ENCODE peak calls at places on chromosomes 11 and 22, in six cellular contexts. S is mesenchymal stem cell, H is IMR-90, I is mesendoderm, D is trophoblast cell, J is H1. C is an unnamed sample. For H3K4me1, the result is how much of the 10 kb centered on the place peaks cover.

GRCh38 chr11:96338910-96339703 is 3.9 kb downstream of the MAML2 start:
- DNase-seq in S (peak), I (peak), J (no peak), H (peak), D (peak), C (no peak)

GRCh38 chr22:28435271-28435825 is 244.3 kb downstream of the TTC28 start:
- DNase-seq in J (no peak), H (no peak), D (peak), I (no peak), S (no peak), C (no peak)

GRCh38 chr11:19753451-19754041 is 40.9 kb downstream of the NAV2 start:
- DNase-seq in S (no peak), I (no peak), D (peak), J (no peak), H (peak), C (no peak)

GRCh38 chr11:129192150-129192549 is at the start of gene ARHGAP32:
- DNase-seq in D (peak), J (no peak), I (peak), S (no peak), H (no peak), C (no peak)

GRCh38 chr11:64095949-64096348 is 60.2 kb downstream of the FLRT1 start:
- DNase-seq in S (no peak), D (no peak), H (no peak), I (no peak), J (no peak), C (no peak)

GRCh38 chr11:99370557-99371200 is 349.9 kb downstream of the CNTN5 start:
- DNase-seq in D (peak), I (peak), S (peak), J (no peak), H (peak), C (peak)

GRCh38 chr11:72924568-72925190 is 110.5 kb downstream of the ATG16L2 start:
- DNase-seq in D (peak), S (peak), I (peak), H (peak), J (no peak), C (no peak)

GRCh38 chr22:49825436-49825835 is 2.2 kb downstream of the BRD1 start:
- DNase-seq in I (no peak), S (peak), D (peak), J (no peak), H (peak), C (no peak)

GRCh38 chr22:37716708-37717107 is 19.9 kb downstream of the TRIOBP start:
- DNase-seq in D (peak), H (peak), J (no peak), I (no peak), S (peak), C (no peak)

GRCh38 chr22:43826142-43827093 is 14.3 kb upstream of the EFCAB6 start:
- DNase-seq in H (peak), S (peak), I (no peak), J (peak), D (no peak), C (no peak)

GRCh38 chr22:26734339-26735018 is 77.1 kb downstream of the MIAT start:
- DNase-seq in J (no peak), I (no peak), S (no peak), H (no peak), D (no peak), C (no peak)

GRCh38 chr11:111765320-111765983 is 737 bp downstream of the PPP2R1B start:
- DNase-seq in S (peak), H (no peak), D (peak), J (no peak), I (no peak), C (no peak)

GRCh38 chr11:111764621-111765020 is 1.6 kb downstream of the PPP2R1B start:
- DNase-seq in J (no peak), S (peak), D (no peak), H (peak), I (no peak), C (no peak)

GRCh38 chr11:111765984-111766833 is at the start of gene PPP2R1B:
- DNase-seq in S (peak), J (peak), I (peak), H (peak), D (peak), C (peak)

GRCh38 chr11:111762981-111763643 is 3.1 kb downstream of the PPP2R1B start:
- DNase-seq in I (no peak), H (peak), S (no peak), J (no peak), D (no peak), C (peak)

GRCh38 chr11:111766834-111767142 is 599 bp upstream of the PPP2R1B start:
- DNase-seq in S (no peak), J (no peak), D (no peak), I (peak), H (no peak), C (no peak)
- H3K4me3 ChIP-seq in S (peak), J (peak), D (peak), I (peak), H (peak), C (peak)

GRCh38 chr11:7533199-7534029 is 19.6 kb downstream of the PPFIBP2 start:
- DNase-seq in D (no peak), S (no peak), I (no peak), H (no peak), J (no peak), C (no peak)
- H3K23ac ChIP-seq in D (no peak), S (no peak), I (no peak), H (no peak), J (no peak), C (no peak)

GRCh38 chr11:35141034-35141433 is 2.1 kb downstream of the CD44 start:
- DNase-seq in H (no peak), J (no peak), S (peak), I (no peak), D (no peak), C (no peak)

GRCh38 chr11:35143509-35144102 is 4.6 kb downstream of the CD44 start:
- DNase-seq in H (no peak), J (no peak), D (no peak), I (no peak), S (peak), C (no peak)

GRCh38 chr11:35141538-35141937 is 2.6 kb downstream of the CD44 start:
- DNase-seq in D (no peak), H (no peak), I (no peak), J (no peak), S (peak), C (no peak)

GRCh38 chr11:35144103-35144741 is 5.3 kb downstream of the CD44 start:
- DNase-seq in I (no peak), S (peak), J (no peak), H (peak), D (peak), C (no peak)

DNA sequence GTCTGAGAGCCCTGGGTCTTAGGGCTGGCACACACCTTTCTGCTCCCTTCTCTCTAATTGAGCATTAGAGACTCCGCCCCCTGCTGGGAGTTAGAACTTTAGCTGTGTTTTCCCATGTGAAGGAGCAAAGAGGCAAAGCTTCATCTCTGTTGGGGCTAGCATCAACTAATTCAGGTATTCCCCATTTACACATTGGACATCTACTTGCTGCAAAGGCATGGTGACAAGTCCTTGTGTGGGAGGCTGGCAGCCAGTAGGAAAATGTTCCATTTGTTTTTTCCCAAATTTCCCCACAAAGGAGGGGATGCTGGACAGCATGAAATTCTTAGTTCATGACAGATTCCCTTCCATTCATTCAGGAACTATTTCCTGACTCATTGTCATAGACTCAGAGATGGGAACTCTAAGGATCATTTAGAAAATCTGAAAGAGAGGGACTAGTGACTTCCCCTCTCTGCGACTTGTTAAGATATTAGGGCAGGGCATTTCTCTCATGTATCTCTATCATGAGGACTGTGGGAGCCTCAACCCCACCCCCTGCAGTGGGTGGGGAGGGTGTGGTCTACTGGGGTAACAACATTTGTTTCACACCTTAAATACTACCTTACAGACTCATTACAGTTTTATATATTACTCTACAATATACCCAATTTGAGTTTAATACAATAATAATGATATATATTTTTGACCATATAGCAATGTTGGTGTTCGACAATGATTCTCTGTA is 3.7 kb downstream of the CD44 start:
- DNase-seq in S (peak), I (no peak), H (peak), J (no peak), D (peak), C (no peak)
- H3K4me1 ChIP-seq in S (under half), I (under half), H (under half), J (under half), D (under half), C (under half)

DNA sequence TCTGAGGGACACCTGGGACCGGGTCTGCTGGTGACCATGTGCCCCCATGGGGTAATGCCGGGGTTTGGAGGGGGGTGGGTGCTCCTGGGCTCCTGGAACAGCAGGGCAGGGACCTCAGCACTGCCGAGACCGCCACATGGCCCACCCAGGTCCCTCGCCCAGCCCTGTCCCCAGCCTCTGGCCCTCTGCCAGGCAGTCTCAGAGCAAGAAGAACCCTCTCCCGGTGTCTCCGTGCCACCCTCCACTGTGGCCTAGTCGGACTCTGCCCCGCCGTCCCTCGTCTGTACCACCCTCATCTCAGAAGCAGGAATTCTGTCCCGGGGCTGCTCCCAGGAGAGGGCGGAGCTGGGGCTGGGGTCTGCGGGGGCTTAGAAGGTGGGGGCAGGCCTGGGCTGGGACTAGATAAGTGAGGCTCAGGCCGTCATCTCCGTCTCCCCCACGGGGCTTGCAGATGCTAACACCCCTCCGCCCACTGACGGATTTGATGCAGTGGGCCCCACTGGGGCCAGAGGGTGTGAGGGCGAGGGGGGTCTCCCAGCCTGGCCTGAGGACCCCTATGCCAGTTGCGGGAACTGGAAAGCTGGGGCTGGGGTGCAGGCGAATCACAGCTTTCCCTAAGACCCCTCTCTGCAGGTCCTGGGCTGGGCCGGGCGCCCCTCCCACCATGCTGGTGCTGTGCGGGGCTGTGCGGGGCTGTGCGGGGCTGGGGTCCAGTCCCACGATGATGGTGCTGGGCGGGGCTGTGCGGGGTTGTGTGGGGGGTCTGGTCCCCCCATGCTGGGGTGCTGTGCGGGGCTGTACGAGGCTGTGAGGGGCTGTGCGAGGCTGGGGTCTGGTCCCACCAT is 1.1 kb downstream of the MUC5AC start:
- DNase-seq in I (no peak), J (no peak), D (no peak), H (no peak), S (no peak), C (no peak)
- H3K4me3 ChIP-seq in I (no peak), J (no peak), D (no peak), H (no peak), S (no peak), C (no peak)

DNA sequence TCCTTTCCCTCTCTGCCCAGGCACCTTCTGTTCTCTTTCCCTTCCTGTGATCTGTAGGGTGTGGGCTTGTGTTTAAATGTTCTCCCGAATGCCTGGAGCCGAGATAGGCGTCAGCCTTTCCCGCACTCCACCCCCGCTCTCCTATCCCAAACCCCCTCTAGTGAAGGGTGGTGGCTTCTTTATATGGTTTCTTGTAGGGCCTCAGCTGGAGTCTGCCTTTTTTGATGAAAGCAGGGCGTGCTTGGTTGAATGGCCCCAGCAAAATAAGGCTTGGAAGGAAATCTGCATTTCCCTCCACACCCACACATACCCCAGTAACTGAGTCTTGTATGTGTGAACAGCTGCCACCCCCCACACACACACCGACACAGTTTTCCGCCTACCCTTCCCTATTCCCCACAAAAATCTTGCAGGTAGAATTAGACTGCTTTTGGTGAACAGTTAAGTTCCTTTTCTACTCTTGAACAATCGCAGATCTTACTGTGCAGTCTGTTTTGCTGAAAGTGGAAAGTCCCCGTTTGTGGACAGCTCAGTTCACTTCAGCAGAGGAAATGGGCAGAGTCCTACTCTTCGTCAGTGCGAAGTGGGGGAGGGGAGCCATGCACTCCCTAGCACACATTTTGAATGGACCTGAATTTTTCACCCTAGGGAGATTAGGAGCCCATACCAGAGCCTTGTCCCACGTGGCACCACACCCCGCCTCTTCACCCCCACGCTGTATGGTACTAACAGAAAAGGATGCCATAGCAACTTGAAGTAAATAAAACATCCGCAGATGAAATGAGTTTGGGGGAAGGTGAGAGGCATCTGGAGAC is 25.5 kb upstream of the GRK2 start:
- DNase-seq in J (no peak), S (peak), D (peak), I (peak), H (peak), C (no peak)
- H3K23ac ChIP-seq in J (no peak), S (no peak), D (no peak), I (peak), H (peak), C (no peak)

GRCh38 chr11:62707277-62707771 is at the start of the genes BSCL2 and GNG3:
- DNase-seq in I (peak), D (no peak), H (no peak), S (no peak), J (peak), C (peak)
- H3K4me1 ChIP-seq in I (under half), D (under half), H (under half), S (under half), J (under half), C (under half)

GRCh38 chr22:42686756-42687491 is 33.7 kb downstream of the A4GALT start:
- DNase-seq in D (peak), I (no peak), S (no peak), H (no peak), J (no peak), C (no peak)

GRCh38 chr22:42691440-42691839 is 29.2 kb downstream of the A4GALT start:
- DNase-seq in H (no peak), D (no peak), J (no peak), S (no peak), I (no peak), C (no peak)

GRCh38 chr22:42688241-42688913 is 32.3 kb downstream of the A4GALT start:
- DNase-seq in H (peak), D (peak), J (no peak), S (peak), I (peak), C (peak)

GRCh38 chr22:42685941-42686666 is 34.6 kb downstream of the A4GALT start:
- DNase-seq in D (no peak), I (no peak), J (no peak), H (no peak), S (no peak), C (no peak)

GRCh38 chr22:42688914-42689275 is 31.8 kb downstream of the A4GALT start:
- DNase-seq in D (no peak), I (peak), H (no peak), S (no peak), J (no peak), C (no peak)
- H3K4me3 ChIP-seq in D (no peak), I (no peak), H (no peak), S (peak), J (no peak), C (no peak)